ENCODE peak calls at places on chromosomes 13 and 19, in five cellular contexts. M is progenitor cell of endocrine pancreas; A is NCI-H2107; E is stimulated activated CD4-positive, alpha-beta T cell treated with anti-CD3 and anti-CD28 coated beads, Interleukin-4, amount 100 ng/mL, for 4 hours; T is stimulated activated CD8-positive, alpha-beta memory T cell treated with anti-CD3 and anti-CD28 coated beads, Interleukin-7, amount 100 ng/mL, for 1 hour. K is an unnamed sample.

GRCh38 chr13:45781553-45782326 is 69.8 kb downstream of the SIAH3 start:
- DNase-seq in M (no peak), A (peak), E (no peak), T (no peak), K (no peak)

GRCh38 chr13:41054212-41054877 is 7.0 kb upstream of the WBP4 start:
- DNase-seq in M (no peak), A (peak), E (no peak), T (no peak), K (no peak)

GRCh38 chr13:32278456-32278855 is 36.7 kb downstream of the ZAR1L start:
- DNase-seq in M (no peak), A (no peak), E (no peak), T (no peak), K (no peak)

GRCh38 chr13:74573654-74574053 is 439.4 kb upstream of the KLF12 start:
- DNase-seq in M (no peak), A (no peak), E (no peak), T (no peak), K (no peak)

GRCh38 chr13:47934371-47934770 is 66.7 kb downstream of the SUCLA2 start:
- DNase-seq in M (no peak), A (no peak), E (no peak), T (no peak), K (no peak)

GRCh38 chr19:42248270-42249148 is 6.1 kb upstream of the GSK3A start:
- DNase-seq in M (no peak), A (no peak), E (no peak), T (no peak), K (no peak)

GRCh38 chr13:114095486-114095885 is 36.9 kb downstream of the RASA3 start:
- DNase-seq in M (no peak), A (no peak), E (no peak), T (no peak), K (no peak)

GRCh38 chr13:59476376-59476775 is 687.4 kb downstream of the DIAPH3 start:
- DNase-seq in M (no peak), A (no peak), E (no peak), T (no peak), K (no peak)

GRCh38 chr19:13768510-13768909 is 4.2 kb downstream of the MRI1 start:
- DNase-seq in M (no peak), A (no peak), E (no peak), T (no peak), K (no peak)

GRCh38 chr13:82370306-82370705 is 1512.0 kb downstream of the SLITRK1 start:
- DNase-seq in M (no peak), A (no peak), E (no peak), T (no peak), K (no peak)

GRCh38 chr13:51998723-51999471 is 12.4 kb downstream of the ATP7B start:
- DNase-seq in M (no peak), A (peak), E (no peak), T (no peak), K (no peak)

GRCh38 chr13:34347784-34348573 is 530.0 kb downstream of the RFC3 start:
- DNase-seq in M (no peak), A (no peak), E (no peak), T (no peak), K (no peak)

GRCh38 chr19:58516964-58517833 is 2.4 kb downstream of the ZBTB45 start:
- DNase-seq in M (no peak), A (no peak), E (no peak), T (no peak), K (no peak)

GRCh38 chr19:27672309-27673047 is 1540.5 kb downstream of the UQCRFS1 start:
- DNase-seq in M (no peak), A (no peak), E (no peak), T (no peak), K (no peak)

K was measured in breast epithelium.